ENCODE peak calls at places on chromosomes 11 and 22, in seven cellular contexts. A is psoas muscle; D is heart left ventricle; W is lower lobe of right lung; X is CD4-positive, alpha-beta memory T cell; P is left ventricle myocardium inferior; G is fibroblast of lung. Y is an unnamed sample. For H3K4me1, the result is how much of the 10 kb centered on the place peaks cover.

GRCh38 chr22:46267431-46268279 is at the start of gene TTC38:
- DNase-seq in D (peak), X (peak), W (peak), P (peak), G (peak), A (peak), Y (peak)

GRCh38 chr22:20606041-20606783 is 98.8 kb downstream of the MED15 start:
- DNase-seq in A (no peak), W (peak), P (no peak), X (peak), D (peak), G (peak), Y (peak)

GRCh38 chr11:121892131-121892681 is 223.8 kb downstream of the BLID start:
- DNase-seq in P (peak), D (peak), X (no peak), A (peak), W (no peak), G (peak), Y (no peak)

GRCh38 chr11:63020671-63021255 is 5.1 kb upstream of the SLC22A8 start:
- DNase-seq in D (no peak), A (no peak), P (no peak), G (no peak), X (no peak), W (no peak), Y (no peak)

GRCh38 chr11:56849250-56849649 is 100.8 kb upstream of the OR9G4 start:
- DNase-seq in P (no peak), W (no peak), X (no peak), G (no peak), D (no peak), A (no peak), Y (no peak)

GRCh38 chr22:19872779-19873137 is 18.1 kb upstream of the GNB1L start:
- DNase-seq in A (peak), D (peak), P (no peak), G (no peak), X (no peak), W (peak), Y (no peak)

GRCh38 chr11:44681698-44682097 is 45.1 kb upstream of the TSPAN18 start:
- DNase-seq in G (peak), P (no peak), X (no peak), W (no peak), A (no peak), D (no peak), Y (no peak)

GRCh38 chr11:79076526-79077115 is 364.2 kb downstream of the TENM4 start:
- DNase-seq in G (no peak), X (peak), D (peak), A (no peak), W (peak), P (peak), Y (no peak)

GRCh38 chr11:117419915-117420485 is 92.3 kb downstream of the CEP164 start:
- DNase-seq in P (no peak), X (no peak), A (no peak), G (no peak), W (no peak), D (no peak), Y (no peak)

GRCh38 chr11:79864882-79865281 is 424.1 kb upstream of the TENM4 start:
- DNase-seq in A (no peak), G (no peak), D (no peak), X (no peak), W (no peak), P (no peak), Y (no peak)

GRCh38 chr22:43298062-43298801 is 44.9 kb downstream of the SCUBE1 start:
- DNase-seq in A (no peak), G (peak), W (no peak), D (peak), P (no peak), X (no peak), Y (no peak)

GRCh38 chr11:119023741-119024140 is 5.2 kb downstream of the TRAPPC4 start:
- DNase-seq in X (no peak), G (no peak), D (no peak), A (no peak), W (no peak), P (no peak), Y (no peak)

GRCh38 chr11:118088531-118088930 is 1.8 kb upstream of the SMIM35 start:
- DNase-seq in G (no peak), X (no peak), W (peak), P (peak), D (peak), A (peak), Y (no peak)

GRCh38 chr11:59706518-59707285 is 6.9 kb downstream of the OR10V1 start:
- DNase-seq in P (no peak), G (peak), D (no peak), A (no peak), W (no peak), X (no peak), Y (no peak)

GRCh38 chr22:36221799-36222751 is 17.3 kb downstream of the APOL2 start:
- DNase-seq in W (peak), G (peak), D (peak), P (no peak), X (peak), A (peak), Y (peak)

GRCh38 chr11:17506942-17507341 is 30.3 kb upstream of the ABCC8 start:
- DNase-seq in A (no peak), W (no peak), G (no peak), P (no peak), X (no peak), D (no peak), Y (no peak)

GRCh38 chr22:36816635-36817428 is at the start of gene PVALB:
- DNase-seq in A (no peak), G (peak), X (no peak), P (peak), W (peak), D (peak), Y (peak)

GRCh38 chr11:110908401-110909106 is 196.3 kb upstream of the ARHGAP20 start:
- DNase-seq in W (no peak), G (peak), X (no peak), D (no peak), P (no peak), A (no peak), Y (no peak)

GRCh38 chr11:12293486-12293885 is 83.9 kb upstream of the PARVA start:
- DNase-seq in G (no peak), W (no peak), X (no peak), P (no peak), D (no peak), A (no peak), Y (no peak)

GRCh38 chr11:57275582-57275981 is 38.5 kb upstream of the APLNR start:
- DNase-seq in A (no peak), X (no peak), G (no peak), P (no peak), D (no peak), W (no peak), Y (no peak)

GRCh38 chr11:85530596-85530995 is 96.5 kb downstream of the DLG2 start:
- DNase-seq in G (no peak), A (no peak), W (no peak), X (no peak), D (no peak), P (no peak), Y (no peak)

GRCh38 chr11:62665630-62666258 is 632 bp downstream of the CSKMT start:
- DNase-seq in X (peak), D (peak), A (peak), P (no peak), G (peak), W (peak), Y (peak)

GRCh38 chr11:69686856-69687255 is 11.7 kb upstream of the LTO1 start:
- DNase-seq in D (no peak), X (no peak), P (no peak), W (no peak), G (no peak), A (no peak), Y (no peak)

GRCh38 chr11:24239016-24239720 is 257.7 kb upstream of the LUZP2 start:
- DNase-seq in A (no peak), G (peak), W (no peak), P (no peak), X (no peak), D (no peak), Y (no peak)

GRCh38 chr22:47340851-47341436 is 578.5 kb downstream of the TBC1D22A start:
- DNase-seq in X (no peak), A (no peak), G (no peak), W (no peak), P (no peak), D (no peak), Y (no peak)

GRCh38 chr22:31954535-31955326 is 10.4 kb downstream of the YWHAH start:
- DNase-seq in G (peak), W (no peak), A (peak), X (no peak), P (no peak), D (no peak), Y (no peak)

GRCh38 chr22:31958625-31959239 is 14.4 kb downstream of the YWHAH start:
- DNase-seq in A (no peak), G (no peak), X (peak), D (no peak), W (peak), P (no peak), Y (peak)

GRCh38 chr22:31953251-31953650 is 8.9 kb downstream of the YWHAH start:
- DNase-seq in X (no peak), P (no peak), W (no peak), A (no peak), D (no peak), G (no peak), Y (no peak)

GRCh38 chr22:31957970-31958594 is 13.7 kb downstream of the YWHAH start:
- DNase-seq in D (no peak), W (no peak), G (no peak), A (no peak), P (no peak), X (no peak), Y (no peak)

DNA sequence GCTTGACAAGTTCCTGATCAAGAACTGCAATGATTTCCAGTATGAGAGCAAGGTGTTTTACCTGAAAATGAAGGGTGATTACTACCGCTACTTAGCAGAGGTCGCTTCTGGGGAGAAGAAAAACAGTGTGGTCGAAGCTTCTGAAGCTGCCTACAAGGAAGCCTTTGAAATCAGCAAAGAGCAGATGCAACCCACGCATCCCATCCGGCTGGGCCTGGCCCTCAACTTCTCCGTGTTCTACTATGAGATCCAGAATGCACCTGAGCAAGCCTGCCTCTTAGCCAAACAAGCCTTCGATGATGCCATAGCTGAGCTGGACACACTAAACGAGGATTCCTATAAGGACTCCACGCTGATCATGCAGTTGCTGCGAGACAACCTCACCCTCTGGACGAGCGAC is 12.0 kb downstream of the YWHAH start:
- DNase-seq in D (no peak), A (no peak), P (no peak), W (no peak), G (no peak), X (peak), Y (no peak)
- H3K4me1 ChIP-seq in D (under half), A (under half), P (under half), W (half or more), G (under half), X (half or more), Y (half or more)

GRCh38 chr11:75023446-75024067 is 34.8 kb downstream of the NEU3 start:
- DNase-seq in X (no peak), W (no peak), A (no peak), D (no peak), P (no peak), G (no peak), Y (no peak)
- H3K27ac ChIP-seq in X (no peak), W (no peak), A (no peak), D (peak), P (peak), G (no peak), Y (no peak)

GRCh38 chr11:14308114-14308896 is 50.7 kb downstream of the RRAS2 start:
- DNase-seq in X (peak), A (no peak), P (no peak), D (no peak), W (no peak), G (peak), Y (no peak)

GRCh38 chr11:14306481-14306880 is 52.5 kb downstream of the RRAS2 start:
- DNase-seq in X (no peak), P (no peak), A (no peak), W (no peak), G (no peak), D (no peak), Y (no peak)

GRCh38 chr11:14310696-14311095 is 48.3 kb downstream of the RRAS2 start:
- DNase-seq in D (no peak), W (no peak), P (no peak), G (no peak), X (no peak), A (no peak), Y (no peak)

GRCh38 chr11:14309425-14310192 is 49.4 kb downstream of the RRAS2 start:
- DNase-seq in X (no peak), D (no peak), G (no peak), P (no peak), W (no peak), A (no peak), Y (no peak)

GRCh38 chr11:14308897-14309387 is 50.0 kb downstream of the RRAS2 start:
- DNase-seq in W (no peak), X (no peak), G (no peak), A (no peak), D (no peak), P (no peak), Y (no peak)
- H3K4me3 ChIP-seq in W (no peak), X (no peak), G (no peak), A (no peak), D (no peak), P (no peak), Y (no peak)

GRCh38 chr11:28874706-28875105 is 766.5 kb downstream of the METTL15 start:
- DNase-seq in W (no peak), P (no peak), X (no peak), G (no peak), A (no peak), D (no peak), Y (no peak)

DNA sequence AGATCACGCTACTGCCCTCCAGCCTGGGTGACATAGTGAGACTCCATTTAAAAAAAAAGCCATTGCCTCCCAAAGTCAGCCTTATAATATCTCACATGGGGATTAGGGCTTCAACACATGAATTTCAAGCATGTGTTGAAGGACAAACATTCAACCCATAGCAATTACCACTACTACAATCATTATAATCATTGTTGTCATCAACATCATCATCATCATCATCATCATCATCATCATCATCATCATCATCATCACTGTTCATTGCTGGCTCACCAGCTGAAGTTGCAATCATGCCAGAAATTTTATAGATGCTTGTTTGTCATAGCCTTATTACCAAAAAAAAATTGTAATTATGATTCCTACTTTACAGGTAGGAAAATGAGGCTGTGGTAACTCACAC is 762.9 kb downstream of the METTL15 start:
- DNase-seq in X (no peak), G (no peak), P (no peak), W (no peak), D (no peak), A (no peak), Y (no peak)
- H3K4me1 ChIP-seq in X (under half), G (under half), P (under half), W (under half), D (under half), A (under half), Y (under half)